ENCODE peak calls at places on chromosome 19, in six cellular contexts. P, G, R, X, M and S are unnamed samples.

GRCh38 chr19:46813570-46814358 is 25.4 kb upstream of the SLC1A5 start:
- DNase-seq in G (no peak), R (peak), P (no peak), M (no peak), X (peak), S (peak)

GRCh38 chr19:19602713-19603320 is 15.7 kb downstream of the PBX4 start:
- DNase-seq in G (no peak), P (no peak), M (no peak), X (no peak), R (no peak), S (no peak)

GRCh38 chr19:35153701-35154534 is 617 bp upstream of the FXYD5 start:
- DNase-seq in P (no peak), R (no peak), M (no peak), G (peak), X (no peak), S (peak)

GRCh38 chr19:35267818-35268545 is 780 bp upstream of the USF2 start:
- DNase-seq in R (no peak), P (peak), X (peak), G (peak), M (no peak), S (peak)

GRCh38 chr19:335072-335471 is 9.5 kb downstream of the MIER2 start:
- DNase-seq in R (no peak), P (no peak), X (no peak), M (no peak), G (no peak), S (no peak)

GRCh38 chr19:57465680-57466381 is 8.9 kb upstream of the VN1R1 start:
- DNase-seq in X (peak), G (peak), P (peak), R (peak), M (no peak), S (peak)

GRCh38 chr19:19528721-19529490 is at the start of gene YJEFN3:
- DNase-seq in G (peak), M (no peak), X (peak), R (no peak), P (no peak), S (no peak)

GRCh38 chr19:34733266-34733825 is 697 bp upstream of the ZNF181 start:
- DNase-seq in P (no peak), R (peak), M (peak), X (no peak), G (peak), S (no peak)

GRCh38 chr19:17107546-17108452 is 32.2 kb downstream of the MYO9B start:
- DNase-seq in R (peak), M (no peak), P (peak), X (peak), G (peak), S (peak)

GRCh38 chr19:19214892-19215291 is 3.1 kb downstream of the NCAN start:
- DNase-seq in X (peak), R (peak), M (no peak), P (no peak), G (no peak), S (no peak)

GRCh38 chr19:3010871-3011270 is 18.2 kb downstream of the TLE2 start:
- DNase-seq in P (no peak), M (no peak), G (no peak), X (no peak), R (no peak), S (no peak)

GRCh38 chr19:49771674-49772139 is 4.9 kb downstream of the AP2A1 start:
- DNase-seq in M (no peak), X (no peak), R (peak), P (no peak), G (no peak), S (no peak)

GRCh38 chr19:28905996-28906395 is 307.0 kb downstream of the UQCRFS1 start:
- DNase-seq in G (no peak), M (no peak), P (no peak), X (peak), R (no peak), S (no peak)
- TF ChIP-seq RAD21 in G (no peak), M (no peak), P (no peak), X (no peak), R (no peak), S (no peak)

GRCh38 chr19:33403221-33403972 is 29.9 kb downstream of the CEBPG start:
- DNase-seq in R (peak), P (no peak), X (no peak), G (peak), M (no peak), S (no peak)
- TF ChIP-seq RAD21 in R (peak), P (no peak), X (no peak), G (no peak), M (no peak), S (no peak)

DNA sequence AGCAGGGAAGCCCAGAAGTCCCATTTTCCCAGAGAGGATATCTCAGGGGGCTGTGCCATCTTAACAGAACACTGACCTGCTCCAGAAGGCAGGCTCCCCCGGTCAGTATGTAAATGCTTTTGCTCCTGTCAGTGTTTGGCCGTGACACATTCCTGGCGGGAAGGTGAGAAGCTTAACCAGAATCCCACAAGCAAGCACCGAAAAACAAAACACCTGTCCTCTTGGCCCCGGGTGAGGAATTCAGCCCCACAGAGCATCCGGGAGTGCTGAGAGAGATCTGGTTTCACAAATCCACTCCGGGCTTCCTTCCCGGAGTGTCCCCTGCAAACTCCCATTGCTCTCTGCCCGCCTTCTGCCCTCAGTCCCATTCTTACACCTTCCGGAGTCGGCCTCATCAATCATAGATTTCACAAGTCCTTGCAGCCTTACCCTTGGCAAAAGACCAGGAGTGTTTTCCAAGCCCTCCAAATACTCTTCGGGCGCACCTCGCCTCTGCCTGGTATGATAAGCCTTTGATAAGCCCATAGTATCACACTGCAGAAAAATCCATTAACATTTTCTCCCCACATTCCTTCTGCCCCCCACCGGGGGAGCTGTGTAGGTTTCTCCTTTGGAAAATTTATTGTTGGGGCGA is 12.2 kb downstream of the TPM4 start:
- DNase-seq in R (no peak), P (no peak), G (no peak), M (no peak), X (no peak), S (peak)
- TF ChIP-seq RAD21 in R (no peak), P (no peak), G (no peak), M (no peak), X (no peak), S (no peak)

GRCh38 chr19:53158119-53158656 is 665 bp downstream of the ZNF347 start:
- DNase-seq in G (peak), P (no peak), R (no peak), M (no peak), X (peak), S (no peak)
- TF ChIP-seq RAD21 in G (no peak), P (no peak), R (no peak), M (no peak), X (no peak), S (no peak)